ENCODE peak calls at places on chromosome 14, in six cellular contexts. C is upper lobe of right lung, T is ovary, Q is foreskin fibroblast, K is activated T-helper 1 cell treated with Interleukin-2 at 50 U/mL for 16 hours, Y is NCI-H2081. O is an unnamed sample.

GRCh38 chr14:51534623-51535022 is 117.1 kb upstream of the FRMD6 start:
- DNase-seq in Y (no peak), Q (peak), T (peak), K (no peak), C (no peak), O (no peak)

GRCh38 chr14:37048666-37049071 is 123.7 kb downstream of the SLC25A21 start:
- DNase-seq in T (no peak), C (no peak), Q (no peak), Y (no peak), K (no peak), O (no peak)

GRCh38 chr14:73802431-73803188 is 49.0 kb upstream of the PTGR2 start:
- DNase-seq in Y (no peak), K (no peak), Q (peak), C (no peak), T (no peak), O (no peak)

GRCh38 chr14:104321151-104322130 is 183.1 kb downstream of the KIF26A start:
- DNase-seq in Q (no peak), K (no peak), C (no peak), T (peak), Y (no peak), O (no peak)

GRCh38 chr14:92726135-92726932 is 22.1 kb downstream of the LGMN start:
- DNase-seq in T (no peak), Y (no peak), C (peak), Q (peak), K (no peak), O (no peak)

GRCh38 chr14:22314183-22314820 is 274.7 kb downstream of the DAD1 start:
- DNase-seq in T (no peak), K (no peak), C (no peak), Y (peak), Q (peak), O (no peak)

GRCh38 chr14:70714055-70714550 is 72.4 kb downstream of the TTC9 start:
- DNase-seq in K (peak), Y (peak), C (no peak), T (no peak), Q (peak), O (no peak)

GRCh38 chr14:105924951-105925591 is 398.7 kb downstream of the TMEM121 start:
- DNase-seq in K (no peak), T (no peak), Q (no peak), C (peak), Y (no peak), O (no peak)

GRCh38 chr14:105711058-105711620 is 184.8 kb downstream of the TMEM121 start:
- DNase-seq in T (no peak), Q (no peak), Y (no peak), K (no peak), C (no peak), O (no peak)

GRCh38 chr14:59020382-59020781 is 168.1 kb upstream of the DAAM1 start:
- DNase-seq in C (no peak), K (no peak), Q (peak), Y (no peak), T (no peak), O (no peak)

GRCh38 chr14:100446572-100446971 is 123.4 kb downstream of the SLC25A47 start:
- DNase-seq in Y (no peak), Q (no peak), K (no peak), C (no peak), T (no peak), O (no peak)

GRCh38 chr14:75295061-75295461 is 16.4 kb downstream of the FOS start:
- DNase-seq in Y (no peak), Q (peak), K (no peak), T (peak), C (peak), O (no peak)

GRCh38 chr14:95204705-95205104 is 47.4 kb upstream of the DICER1 start:
- DNase-seq in Q (no peak), Y (no peak), T (no peak), C (no peak), K (no peak), O (no peak)

GRCh38 chr14:89534896-89535615 is 118.0 kb upstream of the FOXN3 start:
- DNase-seq in Q (peak), K (no peak), C (no peak), T (no peak), Y (no peak), O (peak)

GRCh38 chr14:93941293-93941910 is 14.3 kb downstream of the FAM181A start:
- DNase-seq in K (no peak), Y (peak), C (no peak), Q (peak), T (no peak), O (peak)

GRCh38 chr14:54702014-54702491 is 135.1 kb downstream of the SAMD4A start:
- DNase-seq in T (no peak), Q (no peak), Y (no peak), K (no peak), C (no peak), O (no peak)

GRCh38 chr14:54762296-54762695 is 140.3 kb downstream of the GCH1 start:
- DNase-seq in Q (peak), K (no peak), C (no peak), T (no peak), Y (no peak), O (peak)

GRCh38 chr14:104138098-104138890 is at the start of gene KIF26A:
- DNase-seq in Q (no peak), Y (no peak), K (no peak), T (peak), C (peak), O (no peak)

GRCh38 chr14:92382677-92383076 is 59.7 kb downstream of the SLC24A4 start:
- DNase-seq in C (no peak), Y (no peak), T (no peak), K (no peak), Q (peak), O (no peak)

O was measured in skeletal muscle cell.